ENCODE peak calls at places on chromosome 19, in four cellular contexts. S is CD8-positive, alpha-beta T cell; V is pancreas; C is uterus. N is an unnamed sample. For H3K9me3, the result is how much of the 10 kb centered on the place peaks cover.

GRCh38 chr19:45162464-45163143 is 1.8 kb upstream of the NKPD1 start:
- DNase-seq in S (no peak), V (no peak), C (no peak), N (no peak)

GRCh38 chr19:55536951-55537740 is at the start of gene SBK2:
- DNase-seq in S (no peak), V (no peak), C (no peak), N (no peak)

GRCh38 chr19:46766569-46767317 is 20.5 kb upstream of the STRN4 start:
- DNase-seq in S (no peak), V (peak), C (no peak), N (no peak)

GRCh38 chr19:310141-310651 is 19.0 kb upstream of the PLPP2 start:
- DNase-seq in S (no peak), V (no peak), C (peak), N (no peak)

GRCh38 chr19:4717191-4717965 is 6.3 kb downstream of the DPP9 start:
- DNase-seq in S (no peak), V (peak), C (no peak), N (no peak)

GRCh38 chr19:48969276-48970138 is 4.4 kb downstream of the FTL start:
- DNase-seq in S (no peak), V (peak), C (no peak), N (no peak)

GRCh38 chr19:45955905-45956608 is 17.6 kb downstream of the NOVA2 start:
- DNase-seq in S (no peak), V (no peak), C (peak), N (peak)

GRCh38 chr19:58395220-58395978 is at the start of gene RNF225:
- DNase-seq in S (no peak), V (peak), C (no peak), N (no peak)

GRCh38 chr19:7918615-7919421 is 1.3 kb upstream of the SNAPC2 start:
- DNase-seq in S (no peak), V (no peak), C (no peak), N (no peak)

GRCh38 chr19:38434549-38435051 is 1.1 kb downstream of the RYR1 start:
- DNase-seq in S (no peak), V (no peak), C (no peak), N (peak)

GRCh38 chr19:6260912-6261636 is 18.7 kb downstream of the MLLT1 start:
- DNase-seq in S (no peak), V (no peak), C (peak), N (no peak)

GRCh38 chr19:8194528-8195275 is 14.5 kb upstream of the CERS4 start:
- DNase-seq in S (peak), V (no peak), C (no peak), N (no peak)

GRCh38 chr19:36054733-36055686 is at the start of gene WDR62:
- DNase-seq in S (peak), V (peak), C (peak), N (peak)

GRCh38 chr19:1626417-1627010 is 21.3 kb upstream of the UQCR11 start:
- DNase-seq in S (no peak), V (no peak), C (no peak), N (no peak)

GRCh38 chr19:1364070-1364719 is 19.5 kb upstream of the NDUFS7 start:
- DNase-seq in S (no peak), V (no peak), C (no peak), N (no peak)

GRCh38 chr19:34482380-34483250 is 1.1 kb downstream of the WTIP start:
- DNase-seq in S (no peak), V (no peak), C (no peak), N (no peak)

GRCh38 chr19:46967578-46968018 is 52.0 kb upstream of the NPAS1 start:
- DNase-seq in S (no peak), V (no peak), C (no peak), N (peak)

GRCh38 chr19:15869109-15869555 is 28.7 kb downstream of the CYP4F2 start:
- DNase-seq in S (peak), V (peak), C (peak), N (no peak)

GRCh38 chr19:6577410-6578125 is 13.4 kb downstream of the CD70 start:
- DNase-seq in S (no peak), V (no peak), C (no peak), N (no peak)

GRCh38 chr19:30044273-30045259 is 102.5 kb downstream of the URI1 start:
- DNase-seq in S (no peak), V (no peak), C (no peak), N (no peak)

GRCh38 chr19:11971045-11971444 is 6.2 kb downstream of the ZNF763 start:
- DNase-seq in S (no peak), V (no peak), C (no peak), N (no peak)

GRCh38 chr19:45607071-45608029 is 5.3 kb upstream of the GPR4 start:
- DNase-seq in S (no peak), V (peak), C (peak), N (peak)

GRCh38 chr19:44879309-44880065 is 11.6 kb upstream of the TOMM40 start:
- DNase-seq in S (no peak), V (no peak), C (no peak), N (no peak)

GRCh38 chr19:43802216-43802951 is at the start of gene LYPD5:
- DNase-seq in S (no peak), V (no peak), C (no peak), N (no peak)

GRCh38 chr19:51965583-51965982 is 21.1 kb downstream of the ZNF350 start:
- DNase-seq in S (no peak), V (no peak), C (no peak), N (no peak)

GRCh38 chr19:51971624-51972023 is 15.0 kb downstream of the ZNF350 start:
- DNase-seq in S (no peak), V (no peak), C (no peak), N (no peak)

GRCh38 chr19:51970718-51971117 is 15.9 kb downstream of the ZNF350 start:
- DNase-seq in S (no peak), V (no peak), C (no peak), N (no peak)
- H3K9me3 ChIP-seq in S (half or more), V (under half), C (half or more), N (half or more)

GRCh38 chr19:27890206-27890605 is 1322.7 kb downstream of the UQCRFS1 start:
- DNase-seq in S (no peak), V (no peak), C (no peak), N (no peak)

GRCh38 chr19:27887946-27888345 is 1325.0 kb downstream of the UQCRFS1 start:
- DNase-seq in S (no peak), V (no peak), C (no peak), N (no peak)

GRCh38 chr19:27890696-27891095 is 1322.3 kb downstream of the UQCRFS1 start:
- DNase-seq in S (no peak), V (no peak), C (no peak), N (no peak)

GRCh38 chr19:27891411-27891810 is 1321.5 kb downstream of the UQCRFS1 start:
- DNase-seq in S (no peak), V (no peak), C (no peak), N (no peak)

DNA sequence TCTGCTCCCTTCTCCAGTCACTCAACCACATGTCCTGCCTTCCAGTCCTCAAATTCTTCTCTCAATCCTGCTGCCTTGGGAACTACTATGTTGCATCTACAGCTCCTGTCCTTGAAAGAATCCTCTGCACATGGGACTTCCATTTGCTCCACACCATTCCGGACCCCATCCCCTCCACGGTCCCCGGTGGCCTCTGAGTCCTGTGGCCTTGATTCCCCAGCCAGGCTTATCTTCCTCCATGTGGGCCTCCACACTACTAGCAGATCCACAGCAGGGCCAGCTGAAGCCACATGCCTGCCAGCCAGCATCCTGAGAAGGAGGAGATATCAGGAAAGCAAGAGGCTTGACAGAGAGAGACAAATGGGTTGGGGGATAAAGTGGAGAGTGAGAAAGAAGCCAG is 1323.8 kb downstream of the UQCRFS1 start:
- DNase-seq in S (no peak), V (no peak), C (no peak), N (no peak)
- H3K9me3 ChIP-seq in S (under half), V (under half), C (under half), N (under half)

DNA sequence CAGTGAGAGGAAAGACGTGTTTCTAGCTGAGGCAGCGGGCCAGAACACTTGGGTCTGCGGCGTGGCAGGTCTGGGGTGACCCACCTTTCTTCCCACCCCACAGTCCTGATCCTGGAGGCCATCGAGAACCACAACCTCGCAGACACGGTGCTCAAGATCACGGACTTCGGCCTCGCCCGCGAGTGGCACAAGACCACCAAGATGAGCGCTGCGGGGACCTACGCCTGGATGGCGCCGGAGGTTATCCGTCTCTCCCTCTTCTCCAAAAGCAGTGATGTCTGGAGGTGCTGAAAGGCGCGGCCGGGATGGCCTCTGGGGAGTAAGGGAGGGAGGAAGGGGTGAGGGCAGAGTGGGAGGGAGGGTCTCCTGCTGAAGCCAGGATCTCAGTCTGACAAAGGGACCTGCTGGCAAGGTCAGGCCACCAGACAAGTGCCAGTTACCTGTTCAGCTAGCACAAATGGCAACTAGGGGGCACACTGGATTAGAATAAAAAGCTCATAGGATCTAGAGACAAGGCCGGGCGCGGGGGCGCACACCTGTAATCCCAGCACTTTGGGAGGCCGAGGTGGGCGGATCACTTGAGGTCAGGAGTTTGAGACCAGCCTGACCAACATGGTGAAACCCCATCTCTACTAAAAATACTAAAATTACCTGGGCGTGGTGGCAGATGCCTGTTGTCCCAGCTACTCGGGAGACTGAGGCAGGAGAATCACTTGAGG is 7.2 kb downstream of the MAP3K10 start:
- DNase-seq in S (no peak), V (no peak), C (no peak), N (no peak)
- H3K9me3 ChIP-seq in S (under half), V (under half), C (under half), N (under half)

GRCh38 chr19:3104708-3104983 is 10.5 kb downstream of the GNA11 start:
- DNase-seq in S (no peak), V (no peak), C (no peak), N (no peak)

GRCh38 chr19:3108775-3109174 is 14.6 kb downstream of the GNA11 start:
- DNase-seq in S (peak), V (peak), C (peak), N (peak)

GRCh38 chr19:3105641-3106508 is 11.7 kb downstream of the GNA11 start:
- DNase-seq in S (no peak), V (no peak), C (no peak), N (peak)

GRCh38 chr19:3107658-3108057 is 13.5 kb downstream of the GNA11 start:
- DNase-seq in S (no peak), V (no peak), C (no peak), N (no peak)

GRCh38 chr19:3106509-3107141 is 12.5 kb downstream of the GNA11 start:
- DNase-seq in S (no peak), V (no peak), C (no peak), N (peak)
- H3K9me3 ChIP-seq in S (under half), V (under half), C (under half), N (under half)

GRCh38 chr19:37251308-37252229 is 33.6 kb downstream of the ZNF383 start:
- DNase-seq in S (peak), V (peak), C (peak), N (peak)
- H3K9me3 ChIP-seq in S (under half), V (under half), C (under half), N (half or more)

GRCh38 chr19:10643166-10643967 is 10.8 kb upstream of the ILF3 start:
- DNase-seq in S (no peak), V (no peak), C (no peak), N (no peak)

GRCh38 chr19:10641248-10641647 is 12.9 kb upstream of the ILF3 start:
- DNase-seq in S (no peak), V (no peak), C (no peak), N (no peak)

GRCh38 chr19:10642473-10642872 is 11.7 kb upstream of the ILF3 start:
- DNase-seq in S (no peak), V (no peak), C (no peak), N (no peak)

GRCh38 chr19:10644351-10645007 is 9.7 kb upstream of the ILF3 start:
- DNase-seq in S (peak), V (peak), C (peak), N (peak)

DNA sequence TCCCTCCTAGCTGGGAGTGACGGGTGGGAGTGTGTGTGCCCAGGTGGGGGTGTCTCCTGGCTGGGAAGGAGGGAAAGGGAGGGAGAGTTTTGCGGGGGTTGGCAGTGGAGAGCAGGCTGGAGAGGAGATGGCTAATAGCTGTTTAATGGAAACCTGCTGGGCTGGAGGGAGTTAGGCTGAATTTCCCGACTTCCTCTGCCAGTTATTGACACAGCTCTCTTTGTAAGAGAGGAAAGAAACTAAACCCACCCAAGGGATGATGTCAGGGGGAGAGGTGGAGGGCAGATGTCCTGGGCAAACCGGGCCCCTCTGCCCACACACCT is 10.2 kb upstream of the ILF3 start:
- DNase-seq in S (no peak), V (no peak), C (no peak), N (no peak)
- H3K9me3 ChIP-seq in S (under half), V (under half), C (under half), N (under half)

GRCh38 chr19:37361994-37362393 is 8.9 kb upstream of the ZNF527 start:
- DNase-seq in S (no peak), V (no peak), C (no peak), N (no peak)

DNA sequence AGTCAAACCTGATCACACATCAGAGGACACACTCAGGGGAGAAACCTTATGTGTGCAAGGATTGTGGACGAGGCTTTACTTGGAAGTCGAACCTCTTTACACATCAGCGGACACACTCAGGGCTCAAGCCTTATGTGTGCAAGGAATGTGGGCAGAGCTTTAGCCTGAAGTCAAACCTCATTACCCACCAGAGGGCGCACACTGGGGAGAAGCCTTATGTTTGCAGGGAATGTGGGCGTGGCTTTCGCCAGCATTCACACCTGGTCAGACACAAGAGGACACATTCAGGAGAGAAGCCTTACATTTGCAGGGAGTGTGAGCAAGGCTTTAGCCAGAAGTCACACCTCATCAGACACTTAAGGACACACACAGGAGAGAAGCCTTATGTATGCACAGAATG is 8.2 kb upstream of the ZNF527 start:
- DNase-seq in S (no peak), V (no peak), C (no peak), N (no peak)
- H3K9me3 ChIP-seq in S (under half), V (under half), C (under half), N (under half)

DNA sequence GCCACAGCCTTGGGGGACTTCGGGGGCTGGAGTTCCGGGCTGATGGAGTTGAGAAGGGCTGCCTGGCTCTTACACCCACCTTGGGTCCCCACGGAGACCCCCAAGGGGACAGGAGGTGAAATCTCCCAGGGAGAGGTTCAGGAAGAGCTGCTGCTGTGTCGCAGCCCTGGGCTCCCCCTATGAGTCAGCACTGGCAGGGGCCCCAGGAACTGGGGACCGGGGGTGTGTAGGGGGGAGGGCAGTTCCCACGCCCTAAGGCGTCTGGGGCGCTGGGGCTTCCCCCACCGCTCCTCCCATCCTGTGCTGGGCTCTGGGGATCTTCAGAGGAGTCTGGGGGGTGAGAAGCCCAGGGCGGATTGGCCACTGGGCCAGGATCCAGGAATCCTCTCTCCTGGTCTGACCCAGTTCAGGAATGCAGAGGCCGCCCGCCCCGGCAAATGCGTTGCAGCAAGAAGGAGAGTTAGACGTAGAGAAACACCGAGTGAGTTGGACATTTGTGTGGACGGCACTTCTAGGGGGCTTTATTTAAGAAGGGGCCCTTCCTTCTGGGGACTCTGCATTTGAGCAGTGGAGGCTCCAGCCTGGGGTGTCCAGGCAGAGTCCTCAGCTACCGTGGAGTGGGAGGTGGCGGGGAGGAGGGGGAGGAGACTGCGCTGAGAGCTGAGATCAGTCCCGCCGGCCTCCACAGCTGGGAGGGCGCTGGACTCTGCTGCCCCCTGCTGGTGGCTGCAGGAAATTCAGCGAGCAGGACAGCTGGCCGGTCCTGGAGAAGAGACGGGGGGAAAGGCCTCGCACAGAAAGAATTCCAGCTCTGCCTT is 15.0 kb upstream of the NANOS3 start:
- DNase-seq in S (peak), V (peak), C (peak), N (peak)
- H3K9me3 ChIP-seq in S (under half), V (under half), C (under half), N (under half)

N was measured in psoas muscle.